ENCODE peak calls at places on chromosomes 13 and 19, in ten cellular contexts. J is LNCaP clone FGC; Z is IMR-90; U is left ventricle myocardium inferior; I is GM06990; M is astrocyte of the spinal cord; K is CD4-positive, CD25-positive, alpha-beta regulatory T cell; W is mesendoderm; T is endothelial cell of umbilical vein; Q is PC-3. Y is an unnamed sample.

GRCh38 chr19:53492153-53492552 is 24.6 kb downstream of the ZNF813 start:
- DNase-seq in J (no peak), Z (no peak), U (no peak), I (no peak), M (no peak), K (no peak), W (no peak), T (no peak), Q (no peak), Y (no peak)

GRCh38 chr13:113819341-113819730 is 44.5 kb downstream of the GAS6 start:
- DNase-seq in J (no peak), Z (no peak), U (no peak), I (no peak), M (no peak), K (no peak), W (no peak), T (no peak), Q (no peak), Y (no peak)

GRCh38 chr19:1355258-1355973 is 28.3 kb upstream of the NDUFS7 start:
- DNase-seq in J (no peak), Z (no peak), U (no peak), I (no peak), M (no peak), K (no peak), W (peak), T (no peak), Q (peak), Y (no peak)

GRCh38 chr19:4870025-4870700 is 2.7 kb upstream of the PLIN3 start:
- DNase-seq in J (no peak), Z (peak), U (no peak), I (no peak), M (peak), K (no peak), W (peak), T (peak), Q (peak), Y (no peak)

GRCh38 chr13:81487151-81487550 is 1146.2 kb upstream of the SPRY2 start:
- DNase-seq in J (peak), Z (no peak), U (no peak), I (no peak), M (peak), K (no peak), W (peak), T (no peak), Q (peak), Y (peak)

GRCh38 chr13:47433461-47434005 is 536.7 kb upstream of the HTR2A start:
- DNase-seq in J (no peak), Z (peak), U (no peak), I (no peak), M (peak), K (no peak), W (no peak), T (no peak), Q (peak), Y (no peak)

GRCh38 chr13:28744091-28744536 is 25.3 kb upstream of the SLC46A3 start:
- DNase-seq in J (no peak), Z (peak), U (no peak), I (no peak), M (peak), K (no peak), W (peak), T (peak), Q (peak), Y (no peak)

GRCh38 chr19:47539747-47540311 is 25.0 kb upstream of the NAPA start:
- DNase-seq in J (no peak), Z (no peak), U (no peak), I (no peak), M (no peak), K (no peak), W (no peak), T (no peak), Q (no peak), Y (no peak)

GRCh38 chr19:45809643-45810159 is 5.4 kb downstream of the RSPH6A start:
- DNase-seq in J (no peak), Z (peak), U (no peak), I (peak), M (peak), K (peak), W (peak), T (peak), Q (peak), Y (peak)

GRCh38 chr13:112955956-112956355 is 13.1 kb upstream of the MCF2L start:
- DNase-seq in J (no peak), Z (no peak), U (no peak), I (no peak), M (no peak), K (no peak), W (no peak), T (no peak), Q (no peak), Y (no peak)

GRCh38 chr13:93535256-93535655 is 308.6 kb downstream of the GPC6 start:
- DNase-seq in J (no peak), Z (peak), U (no peak), I (no peak), M (peak), K (no peak), W (no peak), T (no peak), Q (no peak), Y (no peak)

GRCh38 chr13:43764349-43764748 is 22.4 kb downstream of the ENOX1 start:
- DNase-seq in J (no peak), Z (no peak), U (no peak), I (no peak), M (no peak), K (no peak), W (peak), T (no peak), Q (no peak), Y (no peak)

GRCh38 chr19:16473875-16474397 is 2.2 kb upstream of the EPS15L1 start:
- DNase-seq in J (no peak), Z (no peak), U (no peak), I (no peak), M (no peak), K (no peak), W (no peak), T (no peak), Q (no peak), Y (no peak)

GRCh38 chr19:51709575-51709974 is 14.2 kb downstream of the HAS1 start:
- DNase-seq in J (no peak), Z (no peak), U (no peak), I (no peak), M (no peak), K (no peak), W (no peak), T (no peak), Q (no peak), Y (no peak)

GRCh38 chr19:39146686-39147450 is 21.3 kb downstream of the PAK4 start:
- DNase-seq in J (no peak), Z (no peak), U (no peak), I (no peak), M (no peak), K (no peak), W (no peak), T (no peak), Q (no peak), Y (no peak)

GRCh38 chr19:39144487-39145071 is 19.0 kb downstream of the PAK4 start:
- DNase-seq in J (no peak), Z (peak), U (no peak), I (no peak), M (peak), K (no peak), W (peak), T (peak), Q (no peak), Y (peak)

GRCh38 chr19:39147480-39147879 is 21.9 kb downstream of the PAK4 start:
- DNase-seq in J (no peak), Z (no peak), U (no peak), I (no peak), M (no peak), K (peak), W (no peak), T (no peak), Q (no peak), Y (no peak)

GRCh38 chr19:39146091-39146490 is 20.5 kb downstream of the PAK4 start:
- DNase-seq in J (no peak), Z (no peak), U (no peak), I (no peak), M (no peak), K (no peak), W (no peak), T (no peak), Q (no peak), Y (no peak)

DNA sequence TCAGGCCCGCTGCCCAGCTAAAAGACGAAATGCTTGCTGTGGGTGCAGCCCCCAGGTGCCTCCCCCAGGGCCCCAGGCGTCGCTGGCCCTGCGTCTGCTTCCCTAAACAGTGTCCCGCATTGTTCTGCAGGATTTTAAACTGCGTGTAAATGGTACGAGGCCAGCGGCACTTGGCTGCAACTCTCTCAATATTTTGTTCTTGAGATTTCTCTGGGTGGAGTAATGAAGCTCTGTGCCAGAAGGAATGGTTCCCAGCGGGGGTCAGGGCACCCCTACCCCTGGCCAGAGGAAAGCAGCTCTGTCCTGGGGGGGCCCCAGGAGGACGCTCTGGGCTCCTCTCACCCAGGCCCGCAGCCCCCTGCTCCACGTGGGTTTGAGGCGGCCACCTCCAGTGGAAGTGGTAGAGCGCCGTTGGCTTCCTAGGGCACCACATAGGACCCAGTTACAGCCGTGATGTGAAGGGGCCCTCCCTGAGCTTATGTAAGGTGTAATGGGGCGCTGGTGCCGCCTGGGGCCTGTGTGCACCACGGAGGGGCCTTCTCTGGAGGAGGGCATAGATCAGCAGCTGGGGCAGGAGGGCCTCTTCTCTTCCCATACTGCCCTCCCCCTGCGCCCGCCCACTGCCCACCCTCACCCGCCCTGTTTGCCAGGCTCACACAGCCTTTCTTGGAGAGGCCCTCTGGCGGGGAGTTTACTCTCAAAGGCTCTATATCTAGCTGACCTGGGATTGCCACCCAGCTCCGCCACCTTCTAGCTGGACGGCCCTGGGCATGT is 19.8 kb downstream of the PAK4 start:
- DNase-seq in J (no peak), Z (no peak), U (no peak), I (no peak), M (peak), K (no peak), W (no peak), T (no peak), Q (no peak), Y (no peak)
- H3K4me3 ChIP-seq in J (peak), Z (no peak), U (peak), I (no peak), M (no peak), K (no peak), W (no peak), T (no peak), Q (no peak), Y (no peak)

DNA sequence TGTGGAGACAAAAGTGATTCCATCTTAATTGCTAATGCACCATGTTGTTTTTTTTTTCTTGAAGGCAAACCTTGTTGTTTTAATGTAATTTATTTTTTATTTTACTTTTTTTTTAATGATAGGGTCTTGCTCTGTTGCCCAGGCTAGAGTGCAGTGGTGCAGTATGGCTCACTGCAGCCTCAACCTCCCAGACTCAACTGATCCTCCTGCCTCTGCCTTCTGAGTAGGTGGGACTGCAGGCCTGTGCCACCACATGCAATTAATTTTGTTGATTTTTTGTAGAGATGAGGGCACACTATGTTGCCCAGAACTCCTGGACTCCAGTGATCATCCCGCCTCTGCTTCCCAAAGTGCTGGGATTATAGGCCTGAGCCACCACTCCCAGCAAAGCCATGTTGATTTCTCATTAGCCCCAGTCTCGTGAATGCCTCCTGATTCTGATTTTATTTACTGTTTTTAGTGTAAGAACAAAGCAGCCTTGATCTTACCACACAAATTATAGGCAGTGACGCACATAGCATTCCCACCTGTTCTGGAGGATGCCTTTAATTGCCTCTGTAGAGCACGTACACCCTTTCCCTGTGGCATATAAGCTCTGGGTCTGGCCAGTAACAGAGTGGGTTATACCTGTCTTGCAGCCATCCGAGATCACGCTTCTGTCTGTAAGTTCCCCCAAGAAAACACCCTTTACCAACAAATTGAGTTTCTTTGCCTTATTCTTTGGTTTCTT is 150.4 kb downstream of the GGACT start:
- DNase-seq in J (no peak), Z (no peak), U (no peak), I (no peak), M (no peak), K (no peak), W (no peak), T (no peak), Q (no peak), Y (no peak)
- H3K4me3 ChIP-seq in J (no peak), Z (no peak), U (no peak), I (no peak), M (no peak), K (no peak), W (no peak), T (no peak), Q (no peak), Y (no peak)

GRCh38 chr19:3545669-3546034 is 6.7 kb downstream of the TEKTIP1 start:
- DNase-seq in J (no peak), Z (no peak), U (no peak), I (no peak), M (no peak), K (no peak), W (no peak), T (no peak), Q (no peak), Y (no peak)
- H3K4me3 ChIP-seq in J (no peak), Z (no peak), U (no peak), I (no peak), M (no peak), K (no peak), W (no peak), T (no peak), Q (no peak), Y (no peak)

GRCh38 chr13:80237646-80238045 is 103.3 kb downstream of the SPRY2 start:
- DNase-seq in J (no peak), Z (peak), U (no peak), I (no peak), M (no peak), K (no peak), W (no peak), T (no peak), Q (no peak), Y (no peak)

GRCh38 chr13:80239571-80240255 is 101.2 kb downstream of the SPRY2 start:
- DNase-seq in J (no peak), Z (peak), U (no peak), I (no peak), M (peak), K (no peak), W (no peak), T (no peak), Q (peak), Y (no peak)

GRCh38 chr13:80239116-80239515 is 101.8 kb downstream of the SPRY2 start:
- DNase-seq in J (no peak), Z (no peak), U (no peak), I (no peak), M (no peak), K (no peak), W (no peak), T (no peak), Q (no peak), Y (no peak)

GRCh38 chr13:80235131-80235530 is 105.8 kb downstream of the SPRY2 start:
- DNase-seq in J (no peak), Z (no peak), U (no peak), I (no peak), M (peak), K (no peak), W (no peak), T (peak), Q (peak), Y (no peak)

GRCh38 chr13:80235559-80236296 is 105.2 kb downstream of the SPRY2 start:
- DNase-seq in J (peak), Z (no peak), U (no peak), I (no peak), M (peak), K (no peak), W (no peak), T (peak), Q (peak), Y (peak)
- H3K4me3 ChIP-seq in J (no peak), Z (no peak), U (peak), I (no peak), M (no peak), K (no peak), W (no peak), T (peak), Q (peak), Y (no peak)

Y was measured in cardiac muscle cell.